ENCODE peak calls at places on chromosomes 13 and 19, in eight cellular contexts. H, K, L, O, W, N, J and S are unnamed samples.

GRCh38 chr19:55340144-55340783 is 588 bp downstream of the KMT5C start:
- DNase-seq in L (no peak), K (no peak), W (no peak), H (no peak), J (no peak), O (no peak), N (peak; percentile 37), S (no peak)

GRCh38 chr13:21717817-21718216 is 46.9 kb downstream of the FGF9 start:
- DNase-seq in N (no peak), K (no peak), O (no peak), W (no peak), L (no peak), H (no peak), J (no peak), S (no peak)

GRCh38 chr13:43784491-43784890 is 2.3 kb downstream of the ENOX1 start:
- DNase-seq in L (no peak), O (no peak), H (no peak), J (no peak), N (no peak), W (no peak), K (no peak), S (peak; percentile 24)

GRCh38 chr19:4284176-4284958 is 5.3 kb downstream of the SHD start:
- DNase-seq in L (no peak), H (no peak), O (no peak), W (peak; percentile 54), J (no peak), N (no peak), K (no peak), S (peak; percentile 19)

GRCh38 chr19:16571283-16571682 is 932 bp downstream of the SLC35E1 start:
- DNase-seq in O (no peak), L (no peak), J (no peak), N (no peak), W (no peak), K (peak; percentile 25), H (no peak), S (peak; percentile 63)

GRCh38 chr13:98858206-98858605 is 105.7 kb upstream of the SLC15A1 start:
- DNase-seq in W (no peak), O (no peak), K (no peak), H (no peak), J (no peak), L (no peak), N (no peak), S (no peak)

GRCh38 chr19:18717601-18718000 is 34.1 kb downstream of the CRTC1 start:
- DNase-seq in O (no peak), J (no peak), W (no peak), N (no peak), K (no peak), L (no peak), H (no peak), S (no peak)

GRCh38 chr19:15378529-15379082 is 981 bp downstream of the AKAP8 start:
- DNase-seq in H (peak; percentile 17), W (peak; percentile 81), K (peak; percentile 38), J (peak; percentile 26), L (peak; percentile 70), N (peak; percentile 59), O (no peak), S (peak; percentile 69)

GRCh38 chr19:45508931-45509691 is 1.8 kb downstream of the VASP start:
- DNase-seq in H (no peak), L (peak; percentile 61), W (peak; percentile 73), K (peak; percentile 80), N (no peak), O (peak; percentile 12), J (no peak), S (peak; percentile 70)

GRCh38 chr19:5607318-5608270 is 15.0 kb downstream of the SAFB2 start:
- DNase-seq in J (no peak), N (no peak), K (no peak), O (no peak), W (no peak), L (no peak), H (no peak), S (no peak)

GRCh38 chr13:110518571-110518970 is 43.0 kb downstream of the RAB20 start:
- DNase-seq in N (no peak), L (no peak), H (no peak), J (no peak), K (no peak), W (no peak), O (no peak), S (no peak)

GRCh38 chr19:31330237-31330636 is 19.0 kb downstream of the TSHZ3 start:
- DNase-seq in H (no peak), O (no peak), K (no peak), L (no peak), W (no peak), J (no peak), N (no peak), S (no peak)

GRCh38 chr19:39740395-39740794 is 2.6 kb upstream of the CLC start:
- DNase-seq in W (no peak), J (no peak), H (no peak), N (no peak), K (no peak), L (no peak), O (no peak), S (no peak)

GRCh38 chr13:29140277-29140676 is 320.1 kb downstream of the MTUS2 start:
- DNase-seq in W (no peak), H (no peak), N (no peak), K (peak; percentile 2), J (no peak), L (no peak), O (no peak), S (peak; percentile 80)

GRCh38 chr19:20077791-20078463 is at the start of gene ZNF90:
- DNase-seq in W (peak; percentile 61), J (peak; percentile 73), H (peak; percentile 81), O (peak; percentile 74), L (peak; percentile 92), K (peak; percentile 96), N (peak; percentile 86), S (peak; percentile 99)

GRCh38 chr13:79810671-79811070 is 329.7 kb downstream of the NDFIP2 start:
- DNase-seq in L (no peak), K (peak; percentile 61), W (no peak), H (no peak), O (no peak), N (no peak), J (no peak), S (peak; percentile 73)

GRCh38 chr19:658916-659839 is 3.8 kb downstream of the RNF126 start:
- DNase-seq in K (no peak), N (peak; percentile 68), W (no peak), L (no peak), H (peak; percentile 75), J (peak; percentile 57), O (no peak), S (no peak)

GRCh38 chr19:1585243-1585580 is 7.5 kb downstream of the MBD3 start:
- DNase-seq in K (no peak), J (no peak), N (no peak), O (no peak), H (no peak), L (no peak), W (no peak), S (no peak)

GRCh38 chr13:94369862-94370491 is 109.5 kb downstream of the DCT start:
- DNase-seq in J (no peak), O (no peak), W (no peak), L (no peak), N (no peak), K (no peak), H (no peak), S (no peak)

GRCh38 chr13:43915451-43915850 is 35.7 kb downstream of the LACC1 start:
- DNase-seq in O (no peak), W (no peak), H (no peak), K (peak; percentile 63), J (no peak), N (no peak), L (no peak), S (no peak)

GRCh38 chr13:49220856-49221614 is 897 bp downstream of the MLNR start:
- DNase-seq in L (no peak), W (no peak), N (no peak), O (no peak), H (no peak), K (no peak), J (no peak), S (peak; percentile 18)

GRCh38 chr13:111323950-111324651 is 3.7 kb downstream of the TEX29 start:
- DNase-seq in O (no peak), J (no peak), L (no peak), K (no peak), H (no peak), W (no peak), N (no peak), S (no peak)